ENCODE peak calls at places on chromosome 9, in four cellular contexts. P is H1, M is GM12878, S is HepG2. X is an unnamed sample. For H3K4me1, the result is how much of the 10 kb centered on the place peaks cover.

GRCh38 chr9:37410969-37411785 is 11.3 kb upstream of the GRHPR start:
- DNase-seq in P (no peak), M (no peak), S (peak), X (no peak)

GRCh38 chr9:107043886-107044285 is 180.9 kb downstream of the ZNF462 start:
- DNase-seq in P (no peak), M (no peak), S (no peak), X (no peak)

GRCh38 chr9:136340356-136341041 is 13.2 kb downstream of the GPSM1 start:
- DNase-seq in P (no peak), M (no peak), S (no peak), X (no peak)

GRCh38 chr9:98416294-98416693 is 160.8 kb upstream of the TBC1D2 start:
- DNase-seq in P (no peak), M (no peak), S (no peak), X (no peak)

GRCh38 chr9:77616191-77616590 is 31.9 kb downstream of the GNA14 start:
- DNase-seq in P (no peak), M (no peak), S (no peak), X (no peak)

GRCh38 chr9:89810434-89810833 is 205.6 kb downstream of the GADD45G start:
- DNase-seq in P (no peak), M (no peak), S (no peak), X (no peak)

GRCh38 chr9:91948423-91949292 is 1.4 kb downstream of the ROR2 start:
- DNase-seq in P (no peak), M (no peak), S (no peak), X (no peak)

GRCh38 chr9:132587484-132587858 is 5.1 kb downstream of the BARHL1 start:
- DNase-seq in P (no peak), M (no peak), S (no peak), X (no peak)

GRCh38 chr9:121837113-121838010 is 185.9 kb downstream of the DAB2IP start:
- DNase-seq in P (no peak), M (no peak), S (no peak), X (no peak)

GRCh38 chr9:21611896-21612295 is 129.8 kb upstream of the IFNE start:
- DNase-seq in P (no peak), M (no peak), S (no peak), X (no peak)

GRCh38 chr9:122827759-122828090 is 663 bp downstream of the PDCL start:
- DNase-seq in P (no peak), M (no peak), S (no peak), X (peak)

GRCh38 chr9:72052122-72052521 is 8.3 kb downstream of the C9orf57 start:
- DNase-seq in P (no peak), M (no peak), S (no peak), X (no peak)

GRCh38 chr9:130444565-130445221 is at the start of gene ASS1:
- DNase-seq in P (no peak), M (no peak), S (peak), X (no peak)

GRCh38 chr9:36597412-36598178 is 24.9 kb downstream of the MELK start:
- DNase-seq in P (no peak), M (no peak), S (peak), X (peak)

GRCh38 chr9:29214162-29214520 is 1640.9 kb upstream of the C9orf72 start:
- DNase-seq in P (no peak), M (no peak), S (no peak), X (peak)

GRCh38 chr9:2047144-2047671 is 32.1 kb downstream of the SMARCA2 start:
- DNase-seq in P (no peak), M (no peak), S (no peak), X (no peak)

GRCh38 chr9:22102347-22103053 is 93.4 kb upstream of the CDKN2B start:
- DNase-seq in P (no peak), M (no peak), S (no peak), X (no peak)

GRCh38 chr9:106799146-106799545 is 63.8 kb upstream of the ZNF462 start:
- DNase-seq in P (no peak), M (no peak), S (peak), X (no peak)

GRCh38 chr9:98043921-98044320 is 12.6 kb upstream of the NANS start:
- DNase-seq in P (no peak), M (no peak), S (no peak), X (no peak)

GRCh38 chr9:29006603-29007002 is 1433.3 kb upstream of the C9orf72 start:
- DNase-seq in P (no peak), M (no peak), S (no peak), X (no peak)

GRCh38 chr9:89743576-89744254 is 138.9 kb downstream of the GADD45G start:
- DNase-seq in P (peak), M (peak), S (no peak), X (no peak)

DNA sequence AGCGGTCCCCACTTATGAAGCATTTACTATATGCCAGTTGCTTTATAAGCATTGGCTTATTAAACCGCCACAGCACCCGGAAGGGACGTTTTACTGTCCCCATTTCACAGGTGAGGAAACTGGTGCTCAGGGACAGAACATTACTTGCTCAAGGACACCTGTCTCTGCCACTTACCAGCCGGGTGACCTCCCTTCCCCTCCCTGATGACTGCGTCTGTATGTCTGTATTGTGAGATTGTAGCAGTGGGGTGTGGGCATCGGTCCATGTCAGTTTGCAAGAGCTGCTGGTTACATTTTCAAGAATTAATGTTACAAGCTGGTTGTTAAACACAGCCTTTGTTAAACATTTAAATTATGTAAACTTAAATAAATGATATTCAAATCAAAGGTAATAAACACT is 77.6 kb upstream of the LMX1B start:
- DNase-seq in P (no peak), M (no peak), S (no peak), X (no peak)
- H3K4me1 ChIP-seq in P (under half), M (under half), S (half or more), X (under half)

DNA sequence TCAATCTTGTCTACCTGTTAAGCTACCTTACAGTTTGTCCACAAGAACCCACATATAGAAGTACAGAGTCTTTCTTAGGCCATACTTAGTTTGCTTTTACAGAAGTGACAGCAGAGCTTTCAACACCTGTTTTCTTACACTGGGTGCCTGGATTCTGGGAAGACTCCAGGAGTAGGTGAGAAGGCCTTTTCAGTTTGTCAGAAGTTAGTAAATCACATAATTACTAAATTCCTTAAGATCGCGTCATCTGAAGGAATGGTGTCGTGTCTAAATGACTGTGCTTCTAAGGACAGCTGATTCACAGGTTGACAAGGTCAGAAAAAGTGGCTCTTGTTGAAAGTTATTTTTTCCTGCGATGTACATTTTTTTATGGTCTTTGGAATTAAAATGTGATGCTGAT is 97.0 kb upstream of the FAM120A start:
- DNase-seq in P (no peak), M (no peak), S (no peak), X (no peak)
- TF ChIP-seq SUZ12 in P (no peak), M (no peak), S (no peak), X (no peak)

GRCh38 chr9:134398756-134399155 is 72.5 kb downstream of the RXRA start:
- DNase-seq in P (no peak), M (no peak), S (no peak), X (no peak)
- H3K4me1 ChIP-seq in P (under half), M (under half), S (under half), X (under half)

DNA sequence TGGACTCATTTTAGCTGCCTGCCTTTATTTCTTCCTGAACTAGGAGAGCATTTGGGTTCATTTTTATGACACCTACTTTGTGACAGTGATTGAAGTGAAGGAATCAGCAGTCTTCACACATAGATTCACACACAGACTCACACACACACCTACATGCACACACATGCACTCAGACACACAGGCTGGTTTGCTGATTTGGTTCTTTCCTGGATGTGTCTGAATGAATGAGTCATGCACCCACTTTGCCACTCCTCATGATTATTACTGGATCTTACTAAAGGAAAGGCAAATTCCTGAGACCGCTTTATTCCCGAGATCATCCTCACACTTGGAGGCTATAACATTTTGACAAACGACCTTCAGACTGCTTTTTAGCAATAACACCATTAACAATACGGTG is 529.5 kb downstream of the AGTPBP1 start:
- DNase-seq in P (no peak), M (no peak), S (no peak), X (no peak)
- TF ChIP-seq SUZ12 in P (no peak), M (no peak), S (no peak), X (no peak)

GRCh38 chr9:86601697-86602096 is 247.5 kb upstream of the TUT7 start:
- DNase-seq in P (no peak), M (no peak), S (no peak), X (no peak)
- H3K4me1 ChIP-seq in P (under half), M (under half), S (under half), X (under half)

DNA sequence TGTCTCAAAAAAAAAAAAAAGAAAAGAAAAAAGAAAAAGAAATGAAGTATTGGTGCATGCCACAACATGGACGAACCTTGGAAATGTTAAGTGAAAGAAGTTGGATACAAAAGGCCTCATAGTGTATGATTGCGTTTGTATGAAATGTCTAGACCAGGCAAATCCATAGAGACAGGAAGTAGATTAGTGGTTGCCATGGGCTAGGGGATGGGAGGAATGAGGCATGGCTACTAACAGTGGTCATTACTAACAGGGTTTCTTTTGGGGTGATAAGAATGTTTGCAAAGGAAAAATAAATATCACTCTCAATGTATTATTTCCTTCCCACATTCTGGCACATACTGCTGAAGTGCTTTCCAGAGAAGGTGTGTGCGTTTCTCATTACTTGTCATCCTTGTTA is 44.1 kb downstream of the UGCG start:
- DNase-seq in P (no peak), M (no peak), S (no peak), X (no peak)
- TF ChIP-seq SUZ12 in P (no peak), M (no peak), S (no peak), X (no peak)

GRCh38 chr9:34252670-34253459 is 74.0 kb downstream of the UBAP1 start:
- DNase-seq in P (peak), M (no peak), S (peak), X (peak)
- H3K4me1 ChIP-seq in P (under half), M (under half), S (under half), X (under half)

GRCh38 chr9:16787724-16788123 is 82.7 kb downstream of the BNC2 start:
- DNase-seq in P (no peak), M (no peak), S (no peak), X (no peak)
- TF ChIP-seq SUZ12 in P (no peak), M (no peak), S (no peak), X (no peak)

X was measured in NT2/D1.